ENCODE peak calls at places on chromosome 9, in nine cellular contexts. Q, W, L, J, H, Y, P, X and G are unnamed samples.

GRCh38 chr9:103804077-103804735 is 289.9 kb upstream of the SMC2 start:
- DNase-seq in Q (no peak), W (no peak), L (no peak), J (no peak), H (no peak), Y (no peak), P (no peak), X (no peak), G (no peak)

GRCh38 chr9:131714161-131714646 is 25.7 kb downstream of the RAPGEF1 start:
- DNase-seq in Q (peak), W (peak), L (no peak), J (no peak), H (peak), Y (peak), P (peak), X (no peak), G (peak)

GRCh38 chr9:25964239-25964638 is 286.0 kb upstream of the TUSC1 start:
- DNase-seq in Q (peak), W (no peak), L (no peak), J (no peak), H (peak), Y (peak), P (no peak), X (peak), G (no peak)

GRCh38 chr9:129336130-129336528 is 158.1 kb upstream of the IER5L start:
- DNase-seq in Q (peak), W (no peak), L (no peak), J (no peak), H (peak), Y (no peak), P (no peak), X (no peak), G (peak)

GRCh38 chr9:105864248-105864898 is 170.0 kb downstream of the TMEM38B start:
- DNase-seq in Q (no peak), W (no peak), L (no peak), J (no peak), H (no peak), Y (no peak), P (no peak), X (no peak), G (no peak)

GRCh38 chr9:114387678-114388431 is at the start of gene AKNA:
- DNase-seq in Q (peak), W (peak), L (peak), J (no peak), H (peak), Y (peak), P (peak), X (no peak), G (peak)

GRCh38 chr9:82558855-82559615 is 503.9 kb downstream of the RASEF start:
- DNase-seq in Q (no peak), W (no peak), L (no peak), J (no peak), H (no peak), Y (no peak), P (no peak), X (no peak), G (no peak)

GRCh38 chr9:137148242-137148641 is 9.3 kb downstream of the GRIN1 start:
- DNase-seq in Q (no peak), W (no peak), L (no peak), J (no peak), H (no peak), Y (no peak), P (no peak), X (no peak), G (no peak)

GRCh38 chr9:78369644-78370219 is 72.8 kb downstream of the PSAT1 start:
- DNase-seq in Q (peak), W (peak), L (peak), J (peak), H (peak), Y (peak), P (peak), X (peak), G (no peak)

GRCh38 chr9:121902483-121903135 is 190.5 kb downstream of the TTLL11 start:
- DNase-seq in Q (peak), W (no peak), L (no peak), J (no peak), H (peak), Y (peak), P (no peak), X (no peak), G (peak)

GRCh38 chr9:71909887-71910601 is 949 bp downstream of the ABHD17B start:
- DNase-seq in Q (peak), W (peak), L (no peak), J (peak), H (peak), Y (peak), P (peak), X (peak), G (peak)

GRCh38 chr9:113580041-113580953 is 116.8 kb downstream of the RGS3 start:
- DNase-seq in Q (no peak), W (peak), L (peak), J (peak), H (peak), Y (no peak), P (peak), X (peak), G (peak)

GRCh38 chr9:69168709-69169217 is 5.3 kb upstream of the TJP2 start:
- DNase-seq in Q (no peak), W (no peak), L (no peak), J (no peak), H (peak), Y (peak), P (no peak), X (no peak), G (peak)

GRCh38 chr9:127974769-127975261 is 6.0 kb downstream of the EEIG1 start:
- DNase-seq in Q (no peak), W (peak), L (no peak), J (no peak), H (peak), Y (peak), P (no peak), X (peak), G (peak)

GRCh38 chr9:77764894-77765780 is 117.0 kb upstream of the GNA14 start:
- DNase-seq in Q (peak), W (no peak), L (no peak), J (no peak), H (peak), Y (peak), P (no peak), X (no peak), G (peak)

GRCh38 chr9:135562235-135562745 is 734 bp downstream of the PAEP start:
- DNase-seq in Q (no peak), W (no peak), L (no peak), J (no peak), H (no peak), Y (no peak), P (no peak), X (no peak), G (no peak)

GRCh38 chr9:132006657-132007370 is 72.9 kb downstream of the MED27 start:
- DNase-seq in Q (peak), W (no peak), L (no peak), J (no peak), H (peak), Y (no peak), P (no peak), X (peak), G (no peak)

GRCh38 chr9:129273136-129273895 is 95.3 kb upstream of the IER5L start:
- DNase-seq in Q (no peak), W (no peak), L (no peak), J (no peak), H (no peak), Y (no peak), P (no peak), X (no peak), G (peak)

GRCh38 chr9:128863647-128864046 is 18.1 kb downstream of the KYAT1 start:
- DNase-seq in Q (no peak), W (peak), L (peak), J (no peak), H (peak), Y (peak), P (peak), X (no peak), G (peak)

GRCh38 chr9:34517185-34517584 is 5.6 kb downstream of the ENHO start:
- DNase-seq in Q (no peak), W (no peak), L (no peak), J (no peak), H (no peak), Y (no peak), P (no peak), X (no peak), G (peak)

GRCh38 chr9:79353856-79354520 is 217.8 kb upstream of the TLE4 start:
- DNase-seq in Q (peak), W (no peak), L (no peak), J (no peak), H (peak), Y (peak), P (no peak), X (no peak), G (no peak)

GRCh38 chr9:136196465-136197371 is 8.2 kb downstream of the LHX3 start:
- DNase-seq in Q (no peak), W (no peak), L (no peak), J (no peak), H (no peak), Y (no peak), P (no peak), X (no peak), G (no peak)

GRCh38 chr9:70042461-70043215 is 1.0 kb upstream of the MAMDC2 start:
- DNase-seq in Q (no peak), W (no peak), L (no peak), J (no peak), H (no peak), Y (no peak), P (no peak), X (no peak), G (peak)

GRCh38 chr9:137247135-137247915 is 3.8 kb upstream of the STPG3 start:
- DNase-seq in Q (no peak), W (no peak), L (no peak), J (no peak), H (no peak), Y (no peak), P (no peak), X (no peak), G (peak)

GRCh38 chr9:124038790-124039633 is 27.4 kb downstream of the LHX2 start:
- DNase-seq in Q (no peak), W (no peak), L (no peak), J (no peak), H (no peak), Y (no peak), P (no peak), X (no peak), G (peak)

GRCh38 chr9:16572005-16572727 is 298.3 kb downstream of the BNC2 start:
- DNase-seq in Q (no peak), W (no peak), L (no peak), J (no peak), H (no peak), Y (no peak), P (no peak), X (no peak), G (no peak)